ENCODE peak calls at places on chromosomes 7 and 10, in nine cellular contexts. Y is cardiac muscle cell; S is left ventricle myocardium inferior; H is neural progenitor cell; M is keratinocyte; J is neuronal stem cell; A is CD8-positive, alpha-beta memory T cell; R is breast epithelium; N is ovary. V is an unnamed sample. For H3K9me3 and H3K4me1, the result is how much of the 10 kb centered on the place peaks cover.

GRCh38 chr10:28694530-28694929 is 17.2 kb downstream of the BAMBI start:
- DNase-seq in A (no peak), R (no peak), S (no peak), J (no peak), M (no peak), Y (no peak), N (no peak), H (no peak), V (no peak)

GRCh38 chr10:51344371-51344770 is 270.1 kb downstream of the PRKG1 start:
- DNase-seq in Y (no peak), M (no peak), R (no peak), H (no peak), J (no peak), A (no peak), S (no peak), N (no peak), V (no peak)

GRCh38 chr10:133357293-133358151 is at the start of gene FUOM:
- DNase-seq in N (peak), Y (peak), S (peak), M (no peak), A (peak), R (no peak), J (peak), H (peak), V (no peak)

GRCh38 chr7:71752171-71752935 is 620.4 kb downstream of the GALNT17 start:
- DNase-seq in Y (peak), N (peak), S (peak), J (peak), A (no peak), H (peak), M (no peak), R (no peak), V (peak)

GRCh38 chr10:17423641-17424186 is 30.7 kb downstream of the ST8SIA6 start:
- DNase-seq in H (peak), Y (no peak), N (no peak), S (no peak), R (no peak), J (peak), M (no peak), A (no peak), V (no peak)

GRCh38 chr10:119003572-119004289 is 25.8 kb upstream of the NANOS1 start:
- DNase-seq in N (no peak), M (no peak), J (no peak), H (no peak), A (no peak), S (no peak), Y (no peak), R (no peak), V (no peak)

GRCh38 chr10:61825001-61825400 is 76.5 kb upstream of the ARID5B start:
- DNase-seq in M (no peak), Y (no peak), H (no peak), S (no peak), R (no peak), J (no peak), N (no peak), A (no peak), V (peak)

GRCh38 chr7:100486753-100487446 is 3.2 kb downstream of the NYAP1 start:
- DNase-seq in S (no peak), Y (peak), M (no peak), J (no peak), R (no peak), H (peak), N (no peak), A (no peak), V (peak)

GRCh38 chr10:63515002-63515763 is 6.0 kb upstream of the REEP3 start:
- DNase-seq in R (no peak), S (no peak), M (peak), A (no peak), H (peak), Y (peak), J (no peak), N (no peak), V (peak)

GRCh38 chr7:3559178-3559765 is 258.2 kb downstream of the SDK1 start:
- DNase-seq in M (peak), J (no peak), N (no peak), A (no peak), H (no peak), S (no peak), R (no peak), Y (peak), V (peak)

GRCh38 chr7:8063706-8064297 is 95.2 kb downstream of the GLCCI1 start:
- DNase-seq in N (no peak), R (no peak), S (no peak), M (peak), Y (no peak), A (no peak), J (no peak), H (no peak), V (no peak)

GRCh38 chr7:2165610-2166594 is 66.8 kb downstream of the MAD1L1 start:
- DNase-seq in S (no peak), J (no peak), A (no peak), H (no peak), M (no peak), Y (peak), N (peak), R (no peak), V (no peak)

GRCh38 chr10:119306964-119307363 is 99.6 kb downstream of the GRK5 start:
- DNase-seq in H (no peak), A (no peak), N (no peak), S (no peak), R (no peak), J (no peak), M (no peak), Y (no peak), V (no peak)

GRCh38 chr7:2629740-2630681 is 1.8 kb upstream of the TTYH3 start:
- DNase-seq in H (no peak), R (peak), J (no peak), Y (peak), A (no peak), M (no peak), S (no peak), N (no peak), V (peak)

GRCh38 chr7:141402277-141402996 is 148.8 kb upstream of the AGK start:
- DNase-seq in H (no peak), S (peak), R (no peak), A (no peak), M (no peak), N (no peak), Y (no peak), J (no peak), V (no peak)

GRCh38 chr7:149834601-149835000 is 3.6 kb upstream of the ZNF862 start:
- DNase-seq in J (no peak), Y (no peak), S (no peak), A (no peak), N (no peak), M (no peak), H (no peak), R (no peak), V (no peak)

GRCh38 chr7:99624487-99624886 is 7.7 kb downstream of the ZSCAN25 start:
- DNase-seq in M (no peak), Y (no peak), H (no peak), A (peak), S (no peak), R (no peak), N (no peak), J (no peak), V (no peak)

DNA sequence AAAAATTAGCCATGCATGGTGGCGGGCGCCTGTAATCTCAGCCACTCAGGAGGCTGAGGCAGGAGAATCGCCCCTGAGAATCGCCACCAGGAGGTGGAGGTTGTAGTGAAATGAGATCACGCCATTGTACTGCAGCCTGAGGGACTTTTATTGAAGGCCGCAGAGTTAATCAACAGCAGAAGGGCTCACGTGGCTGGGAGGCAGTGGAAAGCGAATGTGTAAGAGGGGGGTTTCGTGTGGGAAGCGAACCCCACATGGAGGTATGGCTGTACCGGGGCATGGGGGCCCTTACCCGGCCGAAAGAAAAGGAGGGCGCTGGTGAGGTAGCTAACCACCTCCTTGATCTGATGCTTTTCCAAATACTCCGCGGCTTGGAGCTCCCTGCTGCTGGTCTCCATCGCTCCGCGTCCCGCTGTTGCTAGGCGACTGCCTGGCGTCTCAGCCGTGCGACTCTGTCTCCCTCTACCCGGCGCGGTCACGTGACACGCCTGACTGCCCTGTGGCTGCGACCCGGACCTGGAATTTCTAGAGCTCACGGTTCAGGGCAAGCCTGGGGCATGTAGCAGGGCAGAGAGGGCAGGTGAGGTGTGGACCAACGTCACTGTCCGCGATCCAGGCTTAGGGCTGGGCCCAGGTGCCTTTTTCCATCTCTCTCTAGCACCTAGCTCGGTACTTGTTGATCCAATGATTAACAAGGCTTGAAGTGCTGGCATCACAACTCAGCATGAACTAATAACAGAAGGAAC is at the start of gene EFCAB10:
- DNase-seq in M (no peak), S (peak), H (peak), R (peak), N (no peak), J (peak), A (peak), Y (peak), V (no peak)
- H3K27ac ChIP-seq in M (no peak), S (no peak), H (no peak), R (no peak), N (no peak), J (no peak), A (no peak), Y (no peak), V (no peak)

DNA sequence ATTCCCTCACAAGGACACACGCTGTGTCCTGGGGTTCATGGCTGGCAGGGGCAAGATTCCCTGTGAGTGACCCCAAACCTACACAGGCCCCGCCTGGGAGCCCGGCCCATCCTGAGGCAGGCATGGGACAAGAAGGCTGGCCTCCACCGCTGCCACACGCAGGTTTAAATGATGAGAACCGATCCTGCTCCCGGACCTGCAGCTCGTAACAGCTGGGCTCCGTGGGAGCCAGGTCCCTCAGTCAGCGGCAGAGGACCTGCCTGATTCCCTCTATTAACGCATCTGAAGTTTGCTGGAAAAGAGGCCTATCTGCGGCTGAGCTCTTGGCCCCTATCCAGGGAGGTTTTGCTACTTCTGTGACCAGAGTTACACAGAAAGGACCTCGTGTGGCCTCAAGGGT is 112.4 kb downstream of the VIPR2 start:
- DNase-seq in H (no peak), S (no peak), N (no peak), R (peak), A (no peak), J (no peak), Y (no peak), M (no peak), V (no peak)
- H3K9me3 ChIP-seq in H (under half), S (under half), N (under half), R (under half), A (under half), J (under half), Y (under half), M (under half), V (under half)

DNA sequence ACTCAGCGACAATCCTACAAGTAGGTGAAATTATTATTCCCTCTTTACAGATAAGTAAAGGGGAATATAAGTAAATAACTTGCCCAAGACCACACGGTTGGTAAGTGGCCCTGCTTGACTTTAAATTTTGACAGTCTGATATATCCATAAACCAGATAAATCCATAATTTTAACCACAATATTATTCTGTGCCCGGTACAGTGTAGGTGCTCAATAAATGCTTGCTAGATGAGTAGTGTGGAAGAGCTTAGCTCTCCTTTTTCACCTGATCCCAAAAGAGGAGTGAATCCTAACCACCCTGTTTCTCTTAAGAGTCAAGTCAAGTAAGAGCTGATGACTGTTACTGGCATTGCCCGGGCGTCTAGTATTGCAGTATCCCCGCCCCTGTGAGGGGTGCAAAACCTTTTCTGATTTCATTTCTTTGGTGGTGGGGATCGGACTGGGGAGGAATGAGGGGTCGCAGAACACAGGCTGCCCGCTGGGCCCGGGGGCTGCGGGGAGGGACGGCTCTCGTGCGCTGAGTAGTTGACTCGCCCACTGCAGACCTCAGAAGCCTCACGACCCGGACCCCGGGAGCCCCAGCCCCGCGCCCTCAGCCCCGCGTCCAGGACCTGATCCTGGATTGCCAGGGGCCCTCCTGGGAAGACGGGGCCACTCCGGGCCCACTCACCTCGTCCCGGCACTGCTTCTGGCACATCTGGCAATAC is 490 bp downstream of the KIN start:
- DNase-seq in A (no peak), R (no peak), J (no peak), S (no peak), H (no peak), M (no peak), N (no peak), Y (peak), V (no peak)
- H3K4me1 ChIP-seq in A (under half), R (under half), J (under half), S (half or more), H (under half), M (under half), N (under half), Y (under half), V (under half)

DNA sequence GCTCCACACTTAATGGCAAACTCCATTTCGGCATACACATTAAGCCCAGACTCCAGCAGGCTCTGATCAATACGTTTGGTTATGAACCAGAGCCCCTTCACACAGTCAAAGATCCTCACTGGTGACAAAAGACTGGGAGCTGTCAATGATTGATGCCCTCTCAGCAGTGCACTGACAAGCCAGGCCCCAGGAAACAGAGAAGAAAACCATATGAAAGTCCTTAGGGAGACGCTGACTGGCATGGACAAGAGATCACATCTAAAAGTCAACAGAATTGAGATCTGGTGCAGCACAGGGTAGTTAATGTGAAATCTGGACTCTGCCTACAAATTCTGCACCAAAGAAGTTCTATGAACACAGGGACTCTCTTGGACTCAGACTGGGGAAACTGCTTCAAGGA is 600.9 kb upstream of the NRP1 start:
- DNase-seq in R (no peak), S (no peak), H (no peak), A (no peak), J (no peak), M (no peak), N (no peak), Y (no peak), V (no peak)
- H3K27ac ChIP-seq in R (no peak), S (no peak), H (no peak), A (no peak), J (no peak), M (no peak), N (no peak), Y (no peak), V (no peak)

DNA sequence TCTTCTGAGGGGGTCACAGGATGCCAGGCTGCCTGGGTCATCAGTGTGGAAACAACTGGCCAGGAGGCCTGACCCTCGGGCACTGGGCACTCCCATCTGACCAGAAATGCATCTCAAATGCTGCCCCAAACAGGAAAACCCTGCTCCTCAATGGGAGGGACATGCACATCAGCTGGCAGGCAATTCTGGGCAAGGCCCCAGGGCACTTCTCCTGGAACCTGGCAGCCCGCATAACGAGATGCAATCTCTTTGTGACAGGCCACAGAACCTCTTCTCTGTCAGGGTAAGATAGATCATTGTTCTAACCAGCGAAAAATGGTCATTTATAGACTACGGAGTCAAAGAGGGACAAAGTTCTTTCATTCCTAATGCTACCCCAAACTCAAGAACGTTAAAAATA is 212.5 kb downstream of the TCERG1L start:
- DNase-seq in A (no peak), Y (no peak), M (no peak), R (peak), N (no peak), H (no peak), J (no peak), S (no peak), V (no peak)
- H3K9me3 ChIP-seq in A (under half), Y (under half), M (under half), R (under half), N (under half), H (under half), J (under half), S (under half), V (under half)

DNA sequence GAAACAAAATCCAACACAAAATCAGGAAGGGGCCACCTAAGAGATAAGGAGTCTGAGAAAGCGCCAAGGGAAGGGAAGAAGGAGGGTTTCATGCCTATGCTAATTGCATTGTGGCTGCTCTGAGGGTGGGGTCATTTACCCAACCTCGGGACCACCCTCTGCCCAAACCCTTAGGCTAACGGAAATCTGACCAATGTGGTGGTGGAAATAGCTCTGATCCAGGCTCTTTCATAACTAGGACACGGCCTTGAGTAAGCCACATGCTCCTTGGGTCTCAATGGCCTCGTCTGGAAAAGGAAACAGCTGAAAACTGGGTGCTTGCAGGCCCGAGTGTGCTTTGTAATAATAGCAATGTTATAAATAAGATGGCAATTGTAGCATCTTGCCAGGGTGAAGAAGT is 14.9 kb upstream of the SRGN start:
- DNase-seq in M (no peak), S (no peak), Y (no peak), R (no peak), H (no peak), A (no peak), J (no peak), N (no peak), V (no peak)
- H3K4me1 ChIP-seq in M (under half), S (under half), Y (under half), R (under half), H (under half), A (under half), J (under half), N (under half), V (under half)

DNA sequence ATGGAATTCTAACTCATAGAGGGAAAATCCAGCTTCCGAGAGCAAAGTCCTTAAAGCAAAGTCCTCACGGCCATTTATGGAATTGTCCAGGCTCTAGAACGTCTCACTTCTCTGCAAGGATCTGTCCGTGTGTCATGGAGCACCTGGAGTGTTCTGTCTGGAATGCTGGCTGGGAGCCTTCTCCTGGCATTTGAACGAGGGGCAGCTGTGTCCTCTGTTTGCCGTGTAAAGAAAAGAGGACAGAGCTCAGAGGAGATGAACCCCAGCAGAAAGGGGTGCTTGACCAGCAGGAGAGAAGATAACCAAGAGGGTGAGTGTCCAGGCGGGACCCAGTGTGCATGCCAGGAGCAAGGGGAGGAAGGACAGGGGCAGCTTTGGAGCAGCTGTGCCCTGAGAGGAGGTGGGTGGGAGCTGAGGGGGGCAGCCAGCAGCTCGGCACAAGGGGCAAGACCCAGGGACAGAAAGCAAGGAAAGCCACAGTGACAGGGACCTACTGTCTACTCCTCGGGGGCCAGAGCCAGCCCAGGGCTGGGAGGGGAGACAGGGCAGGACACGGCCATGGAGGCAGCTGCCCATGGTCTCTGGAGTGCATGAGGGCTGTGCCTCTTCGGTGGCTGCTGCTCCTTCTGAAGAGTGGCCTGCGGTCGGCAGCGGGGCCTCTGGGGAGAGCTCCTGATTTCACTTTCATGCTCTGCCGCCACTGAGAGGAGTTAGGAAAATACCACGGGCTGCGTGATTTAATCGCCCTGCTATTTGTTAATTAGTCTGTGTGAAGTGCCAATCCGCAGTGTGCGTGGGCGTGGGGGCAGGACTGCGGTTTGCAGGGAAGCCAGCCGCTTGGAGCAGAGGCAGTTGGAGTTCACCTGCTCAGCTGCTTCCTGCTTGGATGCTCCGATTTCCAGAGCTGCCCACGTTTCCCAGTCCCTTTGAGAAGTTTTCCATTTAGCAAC is 149.3 kb upstream of the SHH start:
- DNase-seq in A (no peak), M (no peak), S (no peak), Y (peak), N (peak), J (no peak), H (peak), R (no peak), V (peak)
- H3K27ac ChIP-seq in A (no peak), M (peak), S (no peak), Y (no peak), N (no peak), J (no peak), H (no peak), R (peak), V (no peak)

DNA sequence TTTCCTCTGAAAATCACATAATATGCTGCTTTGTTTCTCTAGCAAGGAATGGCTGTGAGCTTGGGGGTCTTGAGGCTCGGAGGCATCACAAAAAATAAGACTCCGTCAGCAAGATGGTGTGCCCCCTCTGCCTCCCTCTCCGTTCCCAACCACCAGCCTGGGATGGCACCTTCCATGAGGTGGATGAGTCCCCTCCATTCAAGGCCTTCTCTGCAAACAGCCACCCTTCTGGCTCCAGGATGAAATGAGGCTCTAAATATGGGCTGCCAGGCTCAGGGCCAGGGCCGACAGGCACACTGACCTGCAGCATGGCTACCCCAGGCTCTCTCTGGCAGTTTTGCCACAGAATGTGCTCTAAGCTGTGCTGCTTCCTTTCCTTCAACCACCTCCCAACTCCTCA is 521.5 kb downstream of the PTPRN2 start:
- DNase-seq in S (no peak), N (no peak), Y (no peak), A (no peak), J (no peak), R (no peak), H (no peak), M (no peak), V (no peak)
- H3K9me3 ChIP-seq in S (under half), N (under half), Y (under half), A (under half), J (under half), R (under half), H (under half), M (under half), V (under half)

V was measured in SJCRH30.